ENCODE peak calls at places on chromosomes 7 and 10, in ten cellular contexts. H is osteoblast, V is right atrium auricular region, I is RWPE2, D is left ventricle myocardium inferior, F is IMR-90, A is psoas muscle, Q is suprapubic skin, M is cardiac muscle cell, C is MM.1S. W is an unnamed sample. For H3K4me1, the result is how much of the 10 kb centered on the place peaks cover.

GRCh38 chr10:4763960-4764428 is 62.0 kb upstream of the AKR1E2 start:
- DNase-seq in H (no peak), V (no peak), I (no peak), D (no peak), F (peak), A (no peak), Q (no peak), M (no peak), C (no peak), W (no peak)

GRCh38 chr10:110993024-110993693 is 73.8 kb downstream of the SHOC2 start:
- DNase-seq in H (peak), V (no peak), I (no peak), D (no peak), F (peak), A (no peak), Q (no peak), M (no peak), C (peak), W (no peak)

GRCh38 chr7:108525327-108525984 is 479 bp downstream of the PNPLA8 start:
- DNase-seq in H (peak), V (no peak), I (peak), D (peak), F (peak), A (no peak), Q (no peak), M (peak), C (peak), W (no peak)

GRCh38 chr10:11573497-11573896 is 38.0 kb downstream of the USP6NL start:
- DNase-seq in H (no peak), V (no peak), I (no peak), D (no peak), F (peak), A (no peak), Q (no peak), M (peak), C (no peak), W (no peak)

GRCh38 chr10:124516998-124517397 is 55.4 kb downstream of the LHPP start:
- DNase-seq in H (peak), V (no peak), I (no peak), D (no peak), F (no peak), A (peak), Q (no peak), M (no peak), C (no peak), W (no peak)

GRCh38 chr7:149279111-149279743 is 17.2 kb downstream of the ZNF783 start:
- DNase-seq in H (peak), V (no peak), I (no peak), D (no peak), F (no peak), A (no peak), Q (no peak), M (no peak), C (no peak), W (no peak)

GRCh38 chr7:28597284-28597683 is 185.0 kb downstream of the CREB5 start:
- DNase-seq in H (no peak), V (no peak), I (no peak), D (no peak), F (no peak), A (no peak), Q (no peak), M (no peak), C (no peak), W (no peak)

GRCh38 chr7:39910108-39910869 is 39.8 kb upstream of the CDK13 start:
- DNase-seq in H (no peak), V (no peak), I (no peak), D (no peak), F (peak), A (peak), Q (no peak), M (peak), C (no peak), W (no peak)

GRCh38 chr10:75115137-75115536 is 3.7 kb downstream of the SAMD8 start:
- DNase-seq in H (peak), V (no peak), I (no peak), D (no peak), F (peak), A (no peak), Q (no peak), M (no peak), C (no peak), W (no peak)

GRCh38 chr10:72846225-72846624 is 47.3 kb upstream of the OIT3 start:
- DNase-seq in H (peak), V (no peak), I (no peak), D (no peak), F (peak), A (no peak), Q (no peak), M (no peak), C (no peak), W (no peak)

GRCh38 chr7:19020062-19020461 is 97.4 kb downstream of the TWIST1 start:
- DNase-seq in H (no peak), V (no peak), I (no peak), D (no peak), F (no peak), A (no peak), Q (no peak), M (no peak), C (no peak), W (no peak)

GRCh38 chr7:86643478-86644281 is at the start of gene GRM3:
- DNase-seq in H (no peak), V (no peak), I (no peak), D (peak), F (no peak), A (no peak), Q (no peak), M (peak), C (no peak), W (no peak)

GRCh38 chr7:55128693-55129394 is 110.0 kb downstream of the EGFR start:
- DNase-seq in H (no peak), V (no peak), I (no peak), D (peak), F (peak), A (peak), Q (no peak), M (no peak), C (no peak), W (peak)

GRCh38 chr7:55124989-55125875 is 106.4 kb downstream of the EGFR start:
- DNase-seq in H (no peak), V (no peak), I (no peak), D (no peak), F (no peak), A (peak), Q (no peak), M (no peak), C (no peak), W (no peak)

GRCh38 chr7:55127135-55127551 is 108.3 kb downstream of the EGFR start:
- DNase-seq in H (no peak), V (no peak), I (no peak), D (no peak), F (no peak), A (no peak), Q (no peak), M (no peak), C (no peak), W (no peak)

GRCh38 chr7:55129409-55130078 is 110.7 kb downstream of the EGFR start:
- DNase-seq in H (peak), V (no peak), I (no peak), D (no peak), F (peak), A (no peak), Q (no peak), M (no peak), C (no peak), W (no peak)

GRCh38 chr7:55127622-55128081 is 108.8 kb downstream of the EGFR start:
- DNase-seq in H (no peak), V (no peak), I (no peak), D (no peak), F (peak), A (no peak), Q (no peak), M (no peak), C (no peak), W (peak)
- H3K4me3 ChIP-seq in H (peak), V (no peak), I (no peak), D (no peak), F (no peak), A (no peak), Q (no peak), M (no peak), C (no peak), W (no peak)

DNA sequence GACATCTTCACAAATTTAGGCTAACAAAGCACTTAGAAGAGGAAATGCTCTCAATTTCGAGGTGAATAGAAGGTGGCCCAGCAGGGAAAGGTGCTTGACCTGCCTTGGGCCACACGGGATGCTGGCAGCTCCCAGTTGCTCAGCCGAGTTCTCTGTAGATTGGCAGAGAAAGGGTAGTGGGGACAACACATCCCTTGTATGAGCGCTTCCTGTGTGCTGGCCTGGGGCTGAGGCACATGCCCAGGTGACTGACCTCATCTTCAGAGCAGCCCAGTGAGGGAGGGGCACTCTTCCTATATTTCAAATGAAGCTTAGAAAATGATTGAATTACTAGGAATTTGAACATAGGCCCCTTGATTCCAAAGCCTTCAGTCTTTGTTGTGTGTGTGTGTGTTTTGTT is 20.2 kb downstream of the BAG3 start:
- DNase-seq in H (no peak), V (no peak), I (no peak), D (no peak), F (no peak), A (no peak), Q (no peak), M (no peak), C (no peak), W (no peak)
- H3K4me1 ChIP-seq in H (under half), V (under half), I (half or more), D (half or more), F (under half), A (half or more), Q (under half), M (under half), C (under half), W (half or more)

DNA sequence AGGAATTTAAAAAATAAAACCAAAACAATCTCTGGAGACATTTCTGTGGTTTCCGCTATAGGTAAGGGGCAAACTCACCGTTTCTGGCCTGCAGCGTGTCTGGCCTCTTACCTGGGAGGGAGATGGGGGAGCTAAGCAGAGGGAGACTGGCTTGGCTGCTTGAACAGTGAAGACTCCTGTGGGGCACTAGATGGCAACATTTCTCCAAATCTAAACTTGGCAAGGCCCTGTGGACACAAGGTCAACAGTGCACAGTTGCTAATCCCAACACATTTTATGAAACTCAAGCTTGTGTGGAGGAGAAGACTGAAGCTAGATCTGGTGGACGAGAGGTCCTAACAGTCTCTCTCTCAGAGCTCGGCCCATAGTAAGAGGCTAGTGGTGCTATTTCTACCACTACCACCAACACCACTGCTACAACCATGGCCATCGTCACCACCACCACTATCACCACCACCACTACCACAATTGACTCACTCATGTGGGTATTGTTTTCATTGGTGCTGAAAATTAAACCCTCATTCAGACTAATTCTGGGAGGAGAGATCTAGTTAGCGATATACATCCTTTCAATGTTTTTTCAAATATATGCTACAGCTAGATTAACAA is 28.4 kb upstream of the CDHR3 start:
- DNase-seq in H (no peak), V (no peak), I (no peak), D (no peak), F (peak), A (no peak), Q (no peak), M (peak), C (peak), W (no peak)
- TF ChIP-seq CTCF in H (peak), V (peak), I (peak), D (peak), F (peak), A (no peak), Q (no peak), M (peak), C (peak), W (peak)

GRCh38 chr7:105690286-105690915 is 109.1 kb upstream of the EFCAB10 start:
- DNase-seq in H (no peak), V (no peak), I (no peak), D (no peak), F (no peak), A (no peak), Q (no peak), M (no peak), C (no peak), W (no peak)
- H3K4me3 ChIP-seq in H (peak), V (peak), I (no peak), D (peak), F (peak), A (peak), Q (peak), M (no peak), C (peak), W (no peak)

GRCh38 chr10:519055-519715 is 170.3 kb downstream of the DIP2C start:
- DNase-seq in H (no peak), V (no peak), I (no peak), D (no peak), F (no peak), A (no peak), Q (no peak), M (no peak), C (no peak), W (no peak)

GRCh38 chr10:517236-517635 is 172.2 kb downstream of the DIP2C start:
- DNase-seq in H (no peak), V (no peak), I (no peak), D (no peak), F (no peak), A (no peak), Q (no peak), M (no peak), C (no peak), W (no peak)

GRCh38 chr10:519716-520401 is 169.6 kb downstream of the DIP2C start:
- DNase-seq in H (no peak), V (no peak), I (no peak), D (no peak), F (no peak), A (no peak), Q (no peak), M (no peak), C (peak), W (no peak)

GRCh38 chr10:516766-517165 is 172.7 kb downstream of the DIP2C start:
- DNase-seq in H (no peak), V (no peak), I (no peak), D (no peak), F (no peak), A (no peak), Q (no peak), M (no peak), C (no peak), W (no peak)

GRCh38 chr10:517872-518475 is 171.5 kb downstream of the DIP2C start:
- DNase-seq in H (no peak), V (no peak), I (no peak), D (no peak), F (no peak), A (no peak), Q (no peak), M (no peak), C (no peak), W (no peak)
- H3K4me1 ChIP-seq in H (under half), V (under half), I (under half), D (under half), F (under half), A (under half), Q (under half), M (under half), C (under half), W (under half)

GRCh38 chr7:116122972-116123595 is 87.3 kb upstream of the TES start:
- DNase-seq in H (peak), V (no peak), I (no peak), D (no peak), F (peak), A (no peak), Q (no peak), M (no peak), C (peak), W (no peak)
- TF ChIP-seq CTCF in H (peak), V (peak), I (peak), D (peak), F (peak), A (peak), Q (peak), M (peak), C (peak), W (peak)

DNA sequence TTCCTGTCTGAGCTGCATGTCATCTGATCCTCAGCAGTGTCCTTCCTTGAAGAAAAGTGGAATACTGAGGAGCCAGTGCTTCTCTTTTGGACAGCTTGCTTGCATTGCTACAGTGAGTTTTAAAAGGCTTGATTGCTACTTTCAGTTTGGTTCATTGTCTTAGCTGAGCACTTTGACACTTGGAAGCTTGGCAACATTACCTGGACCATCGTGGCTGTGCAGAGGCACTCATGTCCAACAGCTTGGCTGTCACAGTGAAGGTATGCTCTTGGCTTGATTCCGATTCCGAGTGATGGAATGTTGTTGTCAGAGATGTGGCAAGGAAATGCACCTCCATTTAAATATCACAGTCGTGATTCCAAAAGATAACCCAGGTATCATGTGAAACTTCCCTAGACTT is 102.4 kb downstream of the FAS start:
- DNase-seq in H (no peak), V (no peak), I (no peak), D (no peak), F (no peak), A (no peak), Q (no peak), M (no peak), C (no peak), W (no peak)
- H3K4me3 ChIP-seq in H (no peak), V (no peak), I (no peak), D (no peak), F (no peak), A (no peak), Q (no peak), M (no peak), C (no peak), W (no peak)

GRCh38 chr7:157676001-157676400 is 339.2 kb downstream of the DNAJB6 start:
- DNase-seq in H (no peak), V (no peak), I (no peak), D (no peak), F (no peak), A (no peak), Q (peak), M (no peak), C (no peak), W (no peak)

GRCh38 chr7:157675427-157675930 is 338.7 kb downstream of the DNAJB6 start:
- DNase-seq in H (no peak), V (no peak), I (no peak), D (no peak), F (no peak), A (no peak), Q (peak), M (no peak), C (no peak), W (no peak)

GRCh38 chr7:157674715-157675426 is 338.1 kb downstream of the DNAJB6 start:
- DNase-seq in H (no peak), V (no peak), I (no peak), D (no peak), F (no peak), A (no peak), Q (peak), M (no peak), C (no peak), W (no peak)

GRCh38 chr7:157678503-157678902 is 341.7 kb downstream of the DNAJB6 start:
- DNase-seq in H (no peak), V (no peak), I (no peak), D (no peak), F (no peak), A (no peak), Q (peak), M (no peak), C (no peak), W (no peak)

GRCh38 chr7:157676456-157677255 is 339.9 kb downstream of the DNAJB6 start:
- DNase-seq in H (no peak), V (no peak), I (no peak), D (no peak), F (no peak), A (peak), Q (peak), M (no peak), C (no peak), W (no peak)
- H3K4me1 ChIP-seq in H (under half), V (under half), I (under half), D (under half), F (under half), A (under half), Q (under half), M (under half), C (under half), W (under half)

DNA sequence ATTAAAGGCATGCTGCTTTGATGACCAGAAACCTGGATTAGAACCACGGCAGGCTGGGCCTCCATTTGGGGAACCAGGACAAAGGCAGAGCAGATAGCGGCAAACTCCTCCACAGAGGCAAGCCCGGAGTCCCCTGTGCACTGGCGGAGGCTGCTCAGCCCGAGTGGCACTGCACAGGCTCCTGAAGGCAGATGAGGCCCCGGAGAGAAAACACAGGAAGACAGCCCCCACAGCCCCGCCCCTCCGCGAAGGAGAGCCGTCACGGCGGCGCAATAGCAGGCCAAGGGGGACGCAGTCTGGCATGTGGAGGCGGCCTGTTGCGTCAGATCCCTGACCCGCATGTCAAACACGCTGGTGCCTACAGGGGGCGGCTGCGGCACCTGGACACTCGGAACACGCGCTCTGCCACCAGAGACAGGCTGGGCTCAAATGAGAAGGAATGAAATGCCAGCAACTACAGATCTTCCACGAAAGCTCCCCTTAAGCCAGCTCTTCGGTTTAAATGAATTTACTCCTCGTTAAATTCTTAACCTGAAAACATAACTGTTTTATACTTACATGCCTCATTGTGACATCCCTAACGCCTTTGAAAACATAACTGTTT is 128.5 kb downstream of the MAD1L1 start:
- DNase-seq in H (peak), V (peak), I (no peak), D (peak), F (peak), A (peak), Q (peak), M (peak), C (no peak), W (peak)
- TF ChIP-seq CTCF in H (peak), V (peak), I (peak), D (peak), F (peak), A (peak), Q (peak), M (peak), C (no peak), W (peak)